ENCODE peak calls at places on chromosomes 16 and 17, in seven cellular contexts. One of them, this sample, is unnamed.

GRCh38 chr17:68794636-68795503 is 160.3 kb downstream of the ABCA8 start:
- DNase-seq in heart right ventricle: peak; percentile 53
- DNase-seq in heart left ventricle: no peak
- DNase-seq in Panc1: no peak
- DNase-seq in adrenal gland: no peak
- DNase-seq in pancreas: no peak
- DNase-seq in body of pancreas: no peak
- DNase-seq in this sample: peak; percentile 45

GRCh38 chr16:85401370-85401916 is 211.7 kb upstream of the GSE1 start:
- DNase-seq in pancreas: peak; percentile 6
- DNase-seq in Panc1: no peak
- DNase-seq in heart right ventricle: no peak
- DNase-seq in adrenal gland: no peak
- DNase-seq in heart left ventricle: peak; percentile 24
- DNase-seq in body of pancreas: peak; percentile 9
- DNase-seq in this sample: no peak

GRCh38 chr16:1208239-1208830 is 16.7 kb downstream of the TPSG1 start:
- DNase-seq in Panc1: no peak
- DNase-seq in pancreas: no peak
- DNase-seq in body of pancreas: no peak
- DNase-seq in heart left ventricle: no peak
- DNase-seq in heart right ventricle: no peak
- DNase-seq in adrenal gland: no peak
- DNase-seq in this sample: no peak

GRCh38 chr16:87815567-87815966 is 49.8 kb upstream of the KLHDC4 start:
- DNase-seq in pancreas: no peak
- DNase-seq in adrenal gland: no peak
- DNase-seq in heart right ventricle: no peak
- DNase-seq in Panc1: no peak
- DNase-seq in body of pancreas: no peak
- DNase-seq in heart left ventricle: no peak
- DNase-seq in this sample: no peak

GRCh38 chr17:45430738-45431530 is 1.7 kb downstream of the ARHGAP27 start:
- DNase-seq in adrenal gland: no peak
- DNase-seq in body of pancreas: peak; percentile 54
- DNase-seq in Panc1: no peak
- DNase-seq in heart right ventricle: no peak
- DNase-seq in heart left ventricle: no peak
- DNase-seq in pancreas: peak; percentile 50
- DNase-seq in this sample: no peak

GRCh38 chr16:69494993-69495392 is 70.6 kb downstream of the CYB5B start:
- DNase-seq in body of pancreas: peak; percentile 13
- DNase-seq in heart left ventricle: no peak
- DNase-seq in adrenal gland: no peak
- DNase-seq in pancreas: no peak
- DNase-seq in Panc1: no peak
- DNase-seq in heart right ventricle: no peak
- DNase-seq in this sample: no peak

GRCh38 chr17:17749921-17750320 is 68.7 kb downstream of the RAI1 start:
- DNase-seq in adrenal gland: no peak
- DNase-seq in heart left ventricle: no peak
- DNase-seq in body of pancreas: peak; percentile 62
- DNase-seq in heart right ventricle: peak; percentile 55
- DNase-seq in pancreas: peak; percentile 72
- DNase-seq in Panc1: no peak
- DNase-seq in this sample: peak; percentile 79

GRCh38 chr16:27240948-27241531 is 27.5 kb downstream of the NSMCE1 start:
- DNase-seq in body of pancreas: no peak
- DNase-seq in Panc1: no peak
- DNase-seq in heart right ventricle: no peak
- DNase-seq in heart left ventricle: peak; percentile 52
- DNase-seq in adrenal gland: no peak
- DNase-seq in pancreas: no peak
- DNase-seq in this sample: no peak

GRCh38 chr17:36147601-36148000 is 28.8 kb downstream of the TBC1D3B start:
- DNase-seq in adrenal gland: no peak
- DNase-seq in heart left ventricle: no peak
- DNase-seq in heart right ventricle: no peak
- DNase-seq in body of pancreas: no peak
- DNase-seq in pancreas: no peak
- DNase-seq in Panc1: no peak
- DNase-seq in this sample: no peak

GRCh38 chr17:77497578-77497934 is 356.8 kb downstream of the SEC14L1 start:
- DNase-seq in pancreas: peak; percentile 8
- DNase-seq in Panc1: no peak
- DNase-seq in adrenal gland: no peak
- DNase-seq in heart right ventricle: no peak
- DNase-seq in heart left ventricle: peak; percentile 16
- DNase-seq in body of pancreas: no peak
- DNase-seq in this sample: no peak

GRCh38 chr16:75104836-75105235 is 11.7 kb downstream of the LDHD start:
- DNase-seq in heart left ventricle: no peak
- DNase-seq in adrenal gland: no peak
- DNase-seq in body of pancreas: no peak
- DNase-seq in Panc1: no peak
- DNase-seq in pancreas: no peak
- DNase-seq in heart right ventricle: no peak
- DNase-seq in this sample: no peak

GRCh38 chr16:75105306-75106061 is 11.1 kb downstream of the LDHD start:
- DNase-seq in Panc1: no peak
- DNase-seq in body of pancreas: no peak
- DNase-seq in heart left ventricle: peak; percentile 75
- DNase-seq in heart right ventricle: peak; percentile 66
- DNase-seq in pancreas: no peak
- DNase-seq in adrenal gland: peak; percentile 55
- DNase-seq in this sample: no peak

GRCh38 chr16:75108792-75109731 is 7.5 kb downstream of the LDHD start:
- DNase-seq in Panc1: no peak
- DNase-seq in adrenal gland: peak; percentile 96
- DNase-seq in heart right ventricle: peak; percentile 82
- DNase-seq in body of pancreas: peak; percentile 93
- DNase-seq in heart left ventricle: peak; percentile 93
- DNase-seq in pancreas: peak; percentile 97
- DNase-seq in this sample: peak; percentile 59

GRCh38 chr16:75107505-75107904 is 9.1 kb downstream of the LDHD start:
- DNase-seq in heart right ventricle: no peak
- DNase-seq in heart left ventricle: no peak
- DNase-seq in adrenal gland: no peak
- DNase-seq in pancreas: no peak
- DNase-seq in body of pancreas: no peak
- DNase-seq in Panc1: no peak
- DNase-seq in this sample: no peak

DNA sequence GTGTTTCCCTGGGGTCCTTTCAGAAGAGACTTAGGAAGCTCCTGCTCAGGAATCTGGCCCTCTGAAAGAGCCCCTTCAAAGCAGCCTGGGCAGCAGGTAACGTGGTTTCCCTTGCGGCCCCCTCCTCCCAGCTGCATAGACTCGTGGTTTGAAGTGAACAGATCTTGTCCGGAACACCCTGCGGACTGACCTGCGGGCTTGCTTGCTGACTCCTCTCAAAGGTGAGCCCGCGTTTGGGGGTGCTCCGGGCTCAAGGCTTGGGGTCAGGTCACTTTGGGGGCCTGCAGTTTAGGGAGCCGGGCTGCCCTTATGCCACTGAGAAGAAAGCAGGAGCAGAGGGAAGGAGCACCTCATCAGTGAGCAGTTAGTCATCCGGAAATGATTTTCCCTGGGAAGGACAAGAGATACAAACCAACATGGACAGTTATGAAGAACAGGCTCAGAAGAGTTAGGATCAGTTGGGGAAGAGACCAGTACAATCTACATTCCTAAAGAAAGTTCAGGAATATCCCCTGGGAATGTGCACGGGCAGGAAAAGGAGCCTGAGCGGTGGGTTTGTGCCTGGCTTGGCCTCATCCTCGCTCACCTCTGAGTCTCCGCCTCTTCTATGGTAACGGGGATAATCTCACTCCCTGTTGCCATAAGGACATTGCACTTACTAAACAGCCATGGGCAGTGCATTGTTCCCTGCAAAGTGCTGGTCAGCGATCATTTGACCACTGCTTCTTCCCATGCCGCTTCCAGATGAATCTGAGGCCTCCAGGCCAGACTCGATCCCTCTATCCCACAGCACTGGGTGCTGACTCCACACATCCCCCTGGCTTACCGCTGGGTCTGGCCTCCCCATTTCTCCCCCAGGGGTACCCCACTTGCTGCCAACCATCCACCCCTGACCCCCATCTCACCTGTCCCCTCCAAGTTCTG is 10.0 kb downstream of the LDHD start:
- DNase-seq in adrenal gland: no peak
- DNase-seq in body of pancreas: no peak
- DNase-seq in heart left ventricle: no peak
- DNase-seq in heart right ventricle: no peak
- DNase-seq in Panc1: no peak
- DNase-seq in pancreas: no peak
- DNase-seq in this sample: no peak
- H3K27ac ChIP-seq in adrenal gland: no peak overlapping the region
- H3K27ac ChIP-seq in body of pancreas: no peak overlapping the region
- H3K27ac ChIP-seq in heart left ventricle: peak overlapping the region; percentile 87
- H3K27ac ChIP-seq in heart right ventricle: peak overlapping the region; percentile 82
- H3K27ac ChIP-seq in Panc1: peak overlapping the region; percentile 86
- H3K27ac ChIP-seq in pancreas: no peak overlapping the region
- H3K27ac ChIP-seq in this sample: no peak overlapping the region

GRCh38 chr17:15463363-15463762 is 4.1 kb downstream of the CDRT4 start:
- DNase-seq in Panc1: no peak
- DNase-seq in body of pancreas: no peak
- DNase-seq in pancreas: peak; percentile 19
- DNase-seq in heart right ventricle: peak; percentile 40
- DNase-seq in heart left ventricle: peak; percentile 45
- DNase-seq in adrenal gland: no peak
- DNase-seq in this sample: no peak
- H3K27ac ChIP-seq in Panc1: no peak overlapping the region
- H3K27ac ChIP-seq in body of pancreas: peak overlapping the region; percentile 48
- H3K27ac ChIP-seq in pancreas: peak overlapping the region; percentile 41
- H3K27ac ChIP-seq in heart right ventricle: peak overlapping the region; percentile 61
- H3K27ac ChIP-seq in heart left ventricle: peak overlapping the region; percentile 72
- H3K27ac ChIP-seq in adrenal gland: no peak overlapping the region
- H3K27ac ChIP-seq in this sample: no peak overlapping the region

GRCh38 chr17:19307521-19307920 is 55.0 kb downstream of the B9D1 start:
- DNase-seq in Panc1: no peak
- DNase-seq in adrenal gland: no peak
- DNase-seq in heart right ventricle: no peak
- DNase-seq in heart left ventricle: no peak
- DNase-seq in pancreas: no peak
- DNase-seq in body of pancreas: no peak
- DNase-seq in this sample: no peak

GRCh38 chr17:19304751-19305150 is 57.8 kb downstream of the B9D1 start:
- DNase-seq in heart left ventricle: no peak
- DNase-seq in Panc1: no peak
- DNase-seq in adrenal gland: no peak
- DNase-seq in body of pancreas: no peak
- DNase-seq in heart right ventricle: no peak
- DNase-seq in pancreas: no peak
- DNase-seq in this sample: no peak

GRCh38 chr17:19305761-19306159 is 56.8 kb downstream of the B9D1 start:
- DNase-seq in heart left ventricle: no peak
- DNase-seq in pancreas: no peak
- DNase-seq in Panc1: no peak
- DNase-seq in heart right ventricle: no peak
- DNase-seq in body of pancreas: no peak
- DNase-seq in adrenal gland: no peak
- DNase-seq in this sample: no peak

GRCh38 chr17:19305261-19305660 is 57.3 kb downstream of the B9D1 start:
- DNase-seq in heart left ventricle: no peak
- DNase-seq in Panc1: no peak
- DNase-seq in heart right ventricle: no peak
- DNase-seq in adrenal gland: no peak
- DNase-seq in body of pancreas: no peak
- DNase-seq in pancreas: no peak
- DNase-seq in this sample: no peak

DNA sequence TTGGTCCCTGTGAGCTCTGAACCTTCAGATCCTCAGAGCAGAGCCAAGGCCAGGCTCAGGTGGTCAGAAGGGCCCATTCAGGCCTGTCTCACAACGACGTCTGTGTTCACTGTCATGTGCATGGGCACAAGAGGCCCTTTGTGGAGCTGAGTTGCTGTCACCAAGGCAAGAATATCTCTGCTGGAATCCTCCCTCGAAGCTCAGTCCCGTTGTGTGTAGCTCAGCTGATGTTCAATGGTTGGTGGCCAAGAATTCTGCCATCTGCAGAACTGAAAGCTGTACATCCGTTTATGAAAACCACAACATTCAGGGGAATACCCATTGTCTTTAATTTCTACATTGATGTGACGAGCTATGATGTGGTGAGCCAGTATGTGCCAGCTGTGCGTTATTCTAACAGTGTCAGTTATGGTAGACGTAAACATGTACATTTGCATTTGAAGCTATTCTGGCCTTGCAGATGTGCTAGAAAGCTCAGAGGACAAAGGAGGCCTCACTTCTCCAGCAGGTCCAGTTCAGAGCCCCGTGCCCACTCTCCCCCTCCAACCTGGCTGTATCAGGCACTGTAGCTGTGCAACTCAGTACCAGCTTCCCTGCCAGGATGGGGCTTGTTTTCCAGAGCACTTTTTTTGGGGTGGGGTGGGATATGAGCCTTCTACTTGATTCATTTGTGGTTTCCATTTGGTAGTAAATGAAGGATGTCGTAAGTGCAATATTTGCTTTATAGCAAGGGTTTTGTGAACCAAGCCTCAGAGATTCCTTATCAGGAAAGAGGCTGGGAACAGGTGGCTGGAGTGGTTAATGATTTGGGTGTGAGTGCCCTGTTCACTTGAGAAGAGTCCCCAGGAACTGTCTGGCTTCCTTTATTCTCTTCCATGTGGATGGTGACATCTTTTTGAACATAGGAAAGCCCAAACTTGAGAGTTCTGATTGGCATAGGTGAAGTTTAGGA is 56.1 kb downstream of the B9D1 start:
- DNase-seq in heart left ventricle: no peak
- DNase-seq in heart right ventricle: no peak
- DNase-seq in pancreas: no peak
- DNase-seq in body of pancreas: no peak
- DNase-seq in Panc1: no peak
- DNase-seq in adrenal gland: no peak
- DNase-seq in this sample: peak; percentile 89
- H3K27ac ChIP-seq in heart left ventricle: no peak overlapping the region
- H3K27ac ChIP-seq in heart right ventricle: peak overlapping the region; percentile 83
- H3K27ac ChIP-seq in pancreas: no peak overlapping the region
- H3K27ac ChIP-seq in body of pancreas: no peak overlapping the region
- H3K27ac ChIP-seq in Panc1: no peak overlapping the region
- H3K27ac ChIP-seq in adrenal gland: no peak overlapping the region
- H3K27ac ChIP-seq in this sample: peak overlapping the region; percentile 95

GRCh38 chr16:15928261-15929104 is 20.9 kb upstream of the ABCC1 start:
- DNase-seq in Panc1: no peak
- DNase-seq in adrenal gland: no peak
- DNase-seq in heart left ventricle: no peak
- DNase-seq in body of pancreas: no peak
- DNase-seq in heart right ventricle: no peak
- DNase-seq in pancreas: no peak
- DNase-seq in this sample: no peak
- H3K27ac ChIP-seq in Panc1: no peak overlapping the region
- H3K27ac ChIP-seq in adrenal gland: no peak overlapping the region
- H3K27ac ChIP-seq in heart left ventricle: no peak overlapping the region
- H3K27ac ChIP-seq in body of pancreas: no peak overlapping the region
- H3K27ac ChIP-seq in heart right ventricle: no peak overlapping the region
- H3K27ac ChIP-seq in pancreas: no peak overlapping the region
- H3K27ac ChIP-seq in this sample: no peak overlapping the region

GRCh38 chr16:12744860-12745259 is 58.8 kb downstream of the CPPED1 start:
- DNase-seq in adrenal gland: no peak
- DNase-seq in heart right ventricle: no peak
- DNase-seq in Panc1: no peak
- DNase-seq in heart left ventricle: no peak
- DNase-seq in body of pancreas: no peak
- DNase-seq in pancreas: no peak
- DNase-seq in this sample: no peak
- H3K27ac ChIP-seq in adrenal gland: no peak overlapping the region
- H3K27ac ChIP-seq in heart right ventricle: no peak overlapping the region
- H3K27ac ChIP-seq in Panc1: no peak overlapping the region
- H3K27ac ChIP-seq in heart left ventricle: no peak overlapping the region
- H3K27ac ChIP-seq in body of pancreas: no peak overlapping the region
- H3K27ac ChIP-seq in pancreas: no peak overlapping the region
- H3K27ac ChIP-seq in this sample: no peak overlapping the region

This sample was measured in substantia nigra.